ENCODE peak calls at places on chromosome 22, in seven cellular contexts. R is GM23338, C is lung, M is SJSA1, V is lower lobe of right lung, E is HCT116, U is tibial artery. T is an unnamed sample. For H3K4me1, the result is how much of the 10 kb centered on the place peaks cover.

GRCh38 chr22:26429458-26430238 is 588 bp downstream of the ASPHD2 start:
- DNase-seq in E (no peak), R (peak), C (no peak), U (no peak), M (no peak), V (no peak), T (no peak)

GRCh38 chr22:49531533-49531895 is 296.2 kb downstream of the BRD1 start:
- DNase-seq in V (no peak), U (no peak), E (no peak), M (no peak), C (no peak), R (no peak), T (no peak)

GRCh38 chr22:49564666-49565515 is 262.8 kb downstream of the BRD1 start:
- DNase-seq in M (peak), R (no peak), C (no peak), U (peak), E (no peak), V (no peak), T (no peak)

GRCh38 chr22:35422936-35423335 is 23.0 kb downstream of the MCM5 start:
- DNase-seq in E (no peak), R (no peak), M (no peak), V (no peak), C (no peak), U (no peak), T (no peak)

GRCh38 chr22:40668611-40669390 is 10.5 kb upstream of the MCHR1 start:
- DNase-seq in R (peak), C (no peak), E (peak), M (no peak), V (no peak), U (no peak), T (peak)

GRCh38 chr22:36184433-36185035 is 17.1 kb downstream of the APOL4 start:
- DNase-seq in U (no peak), V (no peak), R (no peak), M (no peak), C (no peak), E (no peak), T (no peak)

GRCh38 chr22:42292726-42293520 is 22.5 kb upstream of the TCF20 start:
- DNase-seq in E (no peak), V (no peak), U (no peak), C (no peak), R (no peak), M (no peak), T (no peak)

GRCh38 chr22:36612458-36612857 is 83.5 kb upstream of the EIF3D start:
- DNase-seq in E (no peak), M (no peak), C (no peak), V (no peak), U (no peak), R (no peak), T (peak)

GRCh38 chr22:25668437-25668836 is 73.6 kb upstream of the MYO18B start:
- DNase-seq in E (no peak), V (no peak), C (peak), R (no peak), M (no peak), U (no peak), T (peak)

GRCh38 chr22:19398680-19399079 is 32.9 kb downstream of the HIRA start:
- DNase-seq in U (no peak), R (no peak), M (no peak), V (no peak), C (no peak), E (no peak), T (no peak)

GRCh38 chr22:19397729-19398094 is 33.8 kb downstream of the HIRA start:
- DNase-seq in V (no peak), M (no peak), U (no peak), C (no peak), E (no peak), R (no peak), T (peak)

GRCh38 chr22:19396561-19396933 is 35.0 kb downstream of the HIRA start:
- DNase-seq in E (no peak), U (no peak), M (no peak), R (no peak), C (no peak), V (no peak), T (no peak)

GRCh38 chr22:19396934-19397728 is 34.4 kb downstream of the HIRA start:
- DNase-seq in R (no peak), V (no peak), E (no peak), M (no peak), C (no peak), U (no peak), T (no peak)

DNA sequence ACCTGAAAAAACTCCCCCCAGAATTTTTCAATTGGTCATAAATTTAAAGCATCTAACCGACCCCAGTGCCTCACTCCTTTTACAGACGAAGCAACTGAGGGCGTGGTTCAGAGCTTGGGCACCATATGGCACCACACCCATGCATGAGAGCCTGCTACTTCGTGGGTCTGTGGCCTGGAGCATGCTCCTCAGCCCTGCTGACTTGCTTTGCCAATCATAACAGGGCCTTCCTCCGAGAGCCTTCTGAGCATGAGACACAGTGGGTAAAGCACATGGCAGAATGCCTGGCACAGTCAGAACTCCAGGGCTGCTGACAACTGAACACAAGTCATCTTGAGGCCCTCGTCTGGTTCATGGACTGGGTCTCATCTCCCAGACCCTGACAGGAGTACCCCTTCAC is 33.3 kb downstream of the HIRA start:
- DNase-seq in M (no peak), R (no peak), V (no peak), U (no peak), E (no peak), C (no peak), T (no peak)
- H3K27ac ChIP-seq in M (no peak), R (no peak), V (no peak), U (no peak), E (no peak), C (no peak), T (peak)

DNA sequence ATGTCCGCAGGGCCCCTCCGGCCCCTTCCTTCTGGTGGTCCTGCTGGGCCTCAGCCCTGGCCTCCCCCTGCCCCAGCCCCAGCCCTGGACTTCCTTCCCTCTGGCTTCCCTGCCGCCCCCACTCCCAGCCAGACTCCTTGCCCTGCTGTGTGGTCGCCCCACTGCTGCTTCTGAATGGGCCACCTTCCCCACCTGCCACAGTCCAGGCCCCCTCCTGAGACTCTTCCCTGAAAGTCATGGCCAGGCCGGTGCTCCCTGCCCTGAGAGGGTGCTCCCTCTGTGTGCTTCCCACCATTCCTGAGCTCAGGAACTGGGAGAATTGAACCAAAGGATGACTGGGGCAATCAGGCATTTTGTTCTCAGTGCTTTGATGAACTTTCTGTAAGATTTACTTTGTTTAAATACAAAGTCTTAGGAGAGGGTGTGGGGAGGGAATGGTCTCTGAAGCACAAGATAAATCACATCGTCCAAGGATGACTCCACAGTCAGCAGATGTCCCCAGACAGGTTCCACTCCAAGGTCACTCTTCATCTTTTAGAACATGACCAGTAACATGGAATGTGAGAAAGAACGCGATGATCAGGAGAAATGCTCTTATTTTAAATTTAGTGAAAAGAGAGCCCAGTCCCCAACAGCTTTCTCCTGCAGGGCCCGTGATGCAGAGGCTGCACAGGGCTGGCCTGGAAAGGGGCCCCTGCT is 774 bp downstream of the APOBEC3D start:
- DNase-seq in C (no peak), R (no peak), U (no peak), M (no peak), E (no peak), V (peak), T (peak)
- H3K4me3 ChIP-seq in C (peak), R (no peak), U (peak), M (peak), E (no peak), V (peak), T (no peak)

GRCh38 chr22:38018938-38019827 is 34.8 kb upstream of the SOX10 start:
- DNase-seq in U (no peak), R (no peak), C (no peak), V (no peak), E (no peak), M (no peak), T (no peak)
- H3K4me1 ChIP-seq in U (under half), R (under half), C (under half), V (under half), E (under half), M (under half), T (under half)

DNA sequence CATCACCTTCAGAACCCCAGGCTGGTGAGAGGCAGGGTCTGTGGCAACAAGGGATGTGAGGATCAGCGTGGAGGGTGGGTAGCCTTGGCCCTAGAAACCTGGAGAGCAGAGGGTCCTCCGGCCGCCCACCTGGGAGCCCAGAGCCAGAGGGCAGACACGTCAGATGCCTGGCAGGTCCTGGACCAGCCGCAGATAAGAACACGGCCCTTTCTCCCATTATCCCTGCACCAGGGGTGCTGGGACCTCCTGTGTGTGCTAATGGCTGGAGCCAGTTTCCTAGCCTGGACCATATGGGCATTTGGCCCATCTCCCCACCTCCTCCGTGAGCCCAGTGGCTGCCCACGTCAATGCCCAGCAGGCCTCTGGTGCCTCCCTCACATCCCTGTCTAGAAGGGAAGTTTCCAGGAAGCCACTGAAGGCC is 88.4 kb downstream of the MORC2 start:
- DNase-seq in U (no peak), M (no peak), E (no peak), V (peak), R (no peak), C (no peak), T (no peak)
- H3K27ac ChIP-seq in U (no peak), M (no peak), E (no peak), V (no peak), R (no peak), C (no peak), T (peak)

GRCh38 chr22:20865331-20865730 is 6.5 kb downstream of the SNAP29 start:
- DNase-seq in R (no peak), C (no peak), U (no peak), E (no peak), M (no peak), V (no peak), T (no peak)

GRCh38 chr22:20868225-20868944 is 9.6 kb downstream of the SNAP29 start:
- DNase-seq in R (no peak), E (no peak), V (no peak), M (no peak), C (no peak), U (no peak), T (no peak)

GRCh38 chr22:20867179-20868099 is 8.6 kb downstream of the SNAP29 start:
- DNase-seq in R (no peak), V (no peak), E (no peak), C (peak), U (peak), M (no peak), T (peak)

GRCh38 chr22:20865869-20866445 is 7.2 kb downstream of the SNAP29 start:
- DNase-seq in U (no peak), E (no peak), R (no peak), V (no peak), M (no peak), C (no peak), T (no peak)

DNA sequence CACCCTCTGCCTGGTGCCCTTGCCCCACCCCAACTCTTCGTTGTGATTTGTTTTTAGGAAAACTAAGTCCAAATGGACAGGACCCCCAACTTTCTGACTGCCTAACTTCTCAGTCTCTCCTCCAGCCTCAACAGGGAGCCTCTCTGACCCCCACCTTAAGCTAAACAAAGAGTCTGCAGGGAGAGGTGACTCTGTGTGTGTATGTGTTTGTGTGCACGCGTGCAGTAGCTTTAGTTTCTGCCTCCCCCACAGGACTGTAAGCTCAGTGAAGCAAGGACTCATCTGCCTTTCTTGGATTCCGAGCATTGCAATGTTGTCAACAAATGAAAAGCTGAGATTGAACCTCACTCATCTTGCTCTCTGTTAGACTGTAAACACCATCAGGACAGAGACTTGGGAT is 7.9 kb downstream of the SNAP29 start:
- DNase-seq in U (no peak), C (no peak), R (no peak), V (no peak), E (no peak), M (no peak), T (no peak)
- H3K4me3 ChIP-seq in U (no peak), C (no peak), R (no peak), V (no peak), E (no peak), M (no peak), T (no peak)

GRCh38 chr22:45312415-45312814 is 2.7 kb downstream of the FAM118A start:
- DNase-seq in E (no peak), V (no peak), U (no peak), M (no peak), C (no peak), R (no peak), T (no peak)

GRCh38 chr22:45314789-45315188 is 5.1 kb downstream of the FAM118A start:
- DNase-seq in E (no peak), M (no peak), R (no peak), C (no peak), U (no peak), V (no peak), T (no peak)

GRCh38 chr22:45311033-45311531 is 1.3 kb downstream of the FAM118A start:
- DNase-seq in U (no peak), R (no peak), E (no peak), V (no peak), M (no peak), C (no peak), T (no peak)

GRCh38 chr22:45314054-45314721 is 4.5 kb downstream of the FAM118A start:
- DNase-seq in R (no peak), C (no peak), M (no peak), U (no peak), E (no peak), V (no peak), T (peak)

DNA sequence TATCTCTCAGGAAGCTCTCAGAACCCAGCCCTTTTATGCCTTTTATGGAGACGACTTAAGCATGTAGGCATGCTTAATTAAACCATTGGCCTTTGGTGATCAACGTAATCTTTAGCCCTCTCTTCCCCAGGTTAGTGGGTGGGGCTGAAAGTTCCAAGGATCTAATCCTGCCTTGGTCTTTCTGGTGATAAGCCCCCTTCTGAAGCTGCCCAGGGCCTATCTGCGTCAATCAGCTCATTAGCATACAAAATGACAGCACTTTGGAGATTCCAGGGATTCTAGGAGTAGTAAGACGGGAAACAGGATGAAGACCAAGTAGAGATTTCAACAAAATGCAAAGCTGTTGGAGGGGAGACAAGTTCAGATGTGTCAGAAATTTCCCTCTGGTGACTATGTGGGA is 3.1 kb downstream of the FAM118A start:
- DNase-seq in C (no peak), V (no peak), E (no peak), M (no peak), R (peak), U (no peak), T (no peak)
- H3K4me1 ChIP-seq in C (under half), V (under half), E (under half), M (under half), R (under half), U (under half), T (under half)

GRCh38 chr22:38795569-38795968 is 1.6 kb upstream of the DNAL4 start:
- DNase-seq in C (no peak), R (no peak), V (no peak), E (no peak), U (no peak), M (no peak), T (no peak)

GRCh38 chr22:38796262-38796957 is 2.5 kb upstream of the DNAL4 start:
- DNase-seq in M (no peak), V (no peak), E (no peak), C (no peak), R (no peak), U (no peak), T (peak)

GRCh38 chr22:38789606-38790005 is 4.3 kb downstream of the DNAL4 start:
- DNase-seq in V (no peak), U (no peak), R (no peak), E (no peak), C (no peak), M (no peak), T (no peak)

GRCh38 chr22:38793721-38794466 is at the start of gene DNAL4:
- DNase-seq in C (peak), M (peak), V (peak), U (peak), E (peak), R (peak), T (peak)

DNA sequence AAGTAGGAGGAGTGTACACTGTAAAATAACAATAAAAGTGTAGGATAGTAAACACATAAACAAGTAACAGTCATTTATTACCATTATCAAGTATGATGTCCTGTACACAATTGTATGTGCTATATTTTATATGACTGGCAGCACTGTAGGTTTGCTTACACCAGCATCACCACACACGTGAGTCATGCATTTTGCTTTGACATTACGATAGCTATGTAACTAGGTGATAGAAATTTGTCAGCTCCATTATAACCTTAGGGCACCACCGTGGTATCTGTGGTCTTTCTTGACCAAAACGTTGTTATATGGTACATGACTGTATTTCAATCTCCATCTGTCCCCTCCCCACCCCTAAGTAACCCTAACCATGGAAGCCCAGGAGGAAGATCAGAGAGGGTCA is 1.1 kb downstream of the DNAL4 start:
- DNase-seq in C (no peak), R (no peak), V (no peak), M (no peak), U (no peak), E (no peak), T (no peak)
- H3K27ac ChIP-seq in C (no peak), R (no peak), V (no peak), M (no peak), U (peak), E (no peak), T (no peak)

T was measured in cardiac muscle cell.